ENCODE peak calls at places on chromosome 7, in eight cellular contexts. B, T, N, A, L, O, S and Q are unnamed samples.

GRCh38 chr7:117872565-117873055 is 631 bp downstream of the CTTNBP2 start:
- DNase-seq in S (peak), O (no peak), T (no peak), A (peak), B (no peak), L (peak), N (peak), Q (no peak)

GRCh38 chr7:142024547-142024946 is 28.9 kb downstream of the MGAM start:
- DNase-seq in L (no peak), O (no peak), A (no peak), N (no peak), B (no peak), T (no peak), S (no peak), Q (no peak)

GRCh38 chr7:74375726-74376220 is 77.9 kb upstream of the GTF2IRD1 start:
- DNase-seq in O (no peak), S (no peak), A (no peak), B (no peak), L (no peak), N (no peak), T (no peak), Q (no peak)

GRCh38 chr7:98802088-98802780 is 67.6 kb downstream of the TMEM130 start:
- DNase-seq in N (peak), O (no peak), B (no peak), T (no peak), S (no peak), A (no peak), L (no peak), Q (peak)

GRCh38 chr7:113799896-113800295 is 118.9 kb downstream of the PPP1R3A start:
- DNase-seq in L (no peak), N (no peak), T (no peak), B (no peak), A (no peak), S (no peak), O (no peak), Q (peak)

GRCh38 chr7:12646139-12646538 is 41.3 kb upstream of the ARL4A start:
- DNase-seq in A (no peak), S (no peak), L (no peak), B (no peak), N (no peak), O (no peak), T (no peak), Q (no peak)

GRCh38 chr7:159310457-159311171 is 165.9 kb upstream of the VIPR2 start:
- DNase-seq in A (no peak), B (no peak), N (no peak), T (no peak), L (no peak), S (no peak), O (no peak), Q (no peak)

GRCh38 chr7:123537026-123537642 is 2.7 kb upstream of the IQUB start:
- DNase-seq in N (peak), S (no peak), T (no peak), L (no peak), O (no peak), A (no peak), B (no peak), Q (peak)

GRCh38 chr7:75010036-75010435 is 45.5 kb downstream of the CASTOR2 start:
- DNase-seq in S (no peak), T (no peak), O (no peak), L (no peak), A (no peak), N (no peak), B (no peak), Q (no peak)

GRCh38 chr7:157368955-157369354 is 32.2 kb downstream of the DNAJB6 start:
- DNase-seq in T (no peak), S (no peak), O (no peak), A (no peak), B (no peak), L (no peak), N (no peak), Q (no peak)